ENCODE peak calls at places on chromosome 4, in seven cellular contexts. B, P, H, W, G, Z and E are unnamed samples.

GRCh38 chr4:20195071-20195885 is 56.4 kb upstream of the SLIT2 start:
- DNase-seq in W (no peak), G (peak; percentile 59), P (no peak), Z (no peak), B (peak; percentile 64), H (no peak), E (peak; percentile 51)

GRCh38 chr4:140042634-140043033 is 111.3 kb downstream of the MAML3 start:
- DNase-seq in P (no peak), W (no peak), B (no peak), H (no peak), G (no peak), Z (no peak), E (no peak)

GRCh38 chr4:2796261-2797187 is 3.6 kb downstream of the SH3BP2 start:
- DNase-seq in P (no peak), W (no peak), B (peak; percentile 81), G (no peak), H (peak; percentile 41), Z (peak; percentile 7), E (no peak)

GRCh38 chr4:94623507-94623906 is 134.2 kb upstream of the BMPR1B start:
- DNase-seq in G (no peak), Z (no peak), H (no peak), B (no peak), P (no peak), W (no peak), E (no peak)

GRCh38 chr4:4394644-4395043 is 7.7 kb downstream of the NSG1 start:
- DNase-seq in H (no peak), Z (no peak), W (no peak), G (peak; percentile 28), B (no peak), P (no peak), E (peak; percentile 87)

GRCh38 chr4:123396294-123397275 is at the start of gene SPRY1:
- DNase-seq in G (peak; percentile 96), Z (peak; percentile 36), B (peak; percentile 84), W (peak; percentile 95), P (peak; percentile 88), H (peak; percentile 64), E (peak; percentile 97)

GRCh38 chr4:56619160-56619559 is 61.9 kb downstream of the HOPX start:
- DNase-seq in G (peak; percentile 72), B (no peak), Z (peak; percentile 15), H (no peak), W (no peak), P (no peak), E (peak; percentile 30)

GRCh38 chr4:577499-578450 is 1.7 kb upstream of the TMEM271 start:
- DNase-seq in G (peak; percentile 32), P (peak; percentile 43), Z (no peak), W (no peak), H (no peak), B (peak; percentile 54), E (no peak)

GRCh38 chr4:129239088-129239487 is 143.1 kb downstream of the C4orf33 start:
- DNase-seq in Z (no peak), B (peak; percentile 19), H (no peak), W (no peak), P (no peak), G (peak; percentile 38), E (peak; percentile 3)

GRCh38 chr4:91598696-91599095 is 705.1 kb upstream of the GRID2 start:
- DNase-seq in G (no peak), H (no peak), P (no peak), B (no peak), Z (no peak), W (no peak), E (no peak)

GRCh38 chr4:74228691-74229640 is 71.0 kb downstream of the MTHFD2L start:
- DNase-seq in P (peak; percentile 88), B (peak; percentile 80), W (no peak), Z (no peak), H (peak; percentile 76), G (peak; percentile 81), E (peak; percentile 89)

GRCh38 chr4:40238700-40239548 is 42.1 kb downstream of the RHOH start:
- DNase-seq in Z (no peak), W (no peak), B (no peak), G (no peak), P (peak; percentile 90), H (no peak), E (peak; percentile 14)

GRCh38 chr4:8316251-8316771 is 46.8 kb downstream of the HTRA3 start:
- DNase-seq in B (no peak), W (no peak), G (no peak), P (no peak), H (no peak), Z (no peak), E (no peak)

GRCh38 chr4:86835677-86836076 is 13.5 kb downstream of the SLC10A6 start:
- DNase-seq in B (no peak), G (no peak), W (no peak), Z (no peak), H (no peak), P (no peak), E (no peak)

GRCh38 chr4:106062452-106062875 is 167.2 kb downstream of the NPNT start:
- DNase-seq in G (peak; percentile 89), W (no peak), P (no peak), B (peak; percentile 41), Z (no peak), H (no peak), E (peak; percentile 73)

GRCh38 chr4:186778134-186778533 is 54.5 kb upstream of the FAT1 start:
- DNase-seq in W (no peak), P (no peak), Z (no peak), G (no peak), H (no peak), B (no peak), E (no peak)

GRCh38 chr4:168551945-168552695 is 55.3 kb downstream of the PALLD start:
- DNase-seq in W (no peak), G (peak; percentile 24), B (peak; percentile 26), P (peak; percentile 18), Z (no peak), H (no peak), E (no peak)

GRCh38 chr4:121380448-121381147 is at the start of gene QRFPR:
- DNase-seq in H (no peak), P (peak; percentile 30), W (no peak), G (peak; percentile 7), Z (peak; percentile 14), B (peak; percentile 14), E (no peak)

GRCh38 chr4:148373093-148373492 is 69.1 kb downstream of the NR3C2 start:
- DNase-seq in W (no peak), B (no peak), G (no peak), H (no peak), Z (no peak), P (no peak), E (no peak)

GRCh38 chr4:67922697-67923096 is 38.9 kb upstream of the TMPRSS11D start:
- DNase-seq in W (no peak), G (peak; percentile 29), Z (no peak), H (no peak), B (peak; percentile 47), P (no peak), E (no peak)

GRCh38 chr4:742742-743311 is 37.2 kb downstream of the PCGF3 start:
- DNase-seq in H (peak; percentile 63), Z (peak; percentile 56), B (peak; percentile 78), W (no peak), G (peak; percentile 54), P (peak; percentile 85), E (peak; percentile 66)

GRCh38 chr4:75629239-75629638 is 1.1 kb downstream of the CDKL2 start:
- DNase-seq in P (no peak), W (no peak), H (no peak), G (no peak), Z (no peak), B (no peak), E (no peak)

GRCh38 chr4:15513545-15513944 is 43.9 kb downstream of the CC2D2A start:
- DNase-seq in G (peak; percentile 23), W (no peak), P (no peak), H (no peak), Z (no peak), B (no peak), E (no peak)

GRCh38 chr4:7425171-7425570 is 9.6 kb downstream of the PSAPL1 start:
- DNase-seq in P (no peak), W (peak; percentile 61), B (no peak), H (peak; percentile 33), Z (no peak), G (no peak), E (no peak)

GRCh38 chr4:149371021-149371420 is 444.6 kb downstream of the IQCM start:
- DNase-seq in P (no peak), Z (no peak), W (peak; percentile 64), G (peak; percentile 68), H (no peak), B (peak; percentile 79), E (peak; percentile 83)

GRCh38 chr4:48752726-48753125 is 27.4 kb downstream of the FRYL start:
- DNase-seq in W (no peak), Z (no peak), P (no peak), H (no peak), G (no peak), B (no peak), E (peak; percentile 31)

GRCh38 chr4:74237425-74237966 is 70.8 kb upstream of the EPGN start:
- DNase-seq in Z (no peak), P (no peak), W (no peak), G (no peak), H (no peak), B (no peak), E (no peak)

GRCh38 chr4:95533254-95533653 is 15.5 kb downstream of the UNC5C start:
- DNase-seq in B (no peak), H (no peak), W (no peak), Z (no peak), P (no peak), G (no peak), E (no peak)